ENCODE peak calls at places on chromosomes 3 and 15, in nine cellular contexts. One of them, this sample, is unnamed.

GRCh38 chr3:127711021-127711420 is 38.3 kb downstream of the ABTB1 start:
- DNase-seq in bronchial epithelial cell: no peak
- DNase-seq in frontal cortex: no peak
- DNase-seq in amniotic stem cell: no peak
- DNase-seq in AG04450: no peak
- DNase-seq in foreskin fibroblast: no peak
- DNase-seq in natural killer cell: no peak
- DNase-seq in stimulated activated CD8-positive, alpha-beta memory T cell treated with anti-CD3 and anti-CD28 coated beads, Interleukin-4, amount 100 ng/mL, for 4 hours: no peak
- DNase-seq in kidney: peak; percentile 15
- DNase-seq in this sample: no peak

GRCh38 chr3:101243285-101244211 is 76.8 kb downstream of the IMPG2 start:
- DNase-seq in bronchial epithelial cell: no peak
- DNase-seq in frontal cortex: no peak
- DNase-seq in amniotic stem cell: no peak
- DNase-seq in AG04450: no peak
- DNase-seq in foreskin fibroblast: peak; percentile 29
- DNase-seq in natural killer cell: no peak
- DNase-seq in stimulated activated CD8-positive, alpha-beta memory T cell treated with anti-CD3 and anti-CD28 coated beads, Interleukin-4, amount 100 ng/mL, for 4 hours: no peak
- DNase-seq in kidney: no peak
- DNase-seq in this sample: no peak

GRCh38 chr15:85892232-85892631 is 97.5 kb upstream of the KLHL25 start:
- DNase-seq in bronchial epithelial cell: no peak
- DNase-seq in frontal cortex: no peak
- DNase-seq in amniotic stem cell: no peak
- DNase-seq in AG04450: no peak
- DNase-seq in foreskin fibroblast: no peak
- DNase-seq in natural killer cell: no peak
- DNase-seq in stimulated activated CD8-positive, alpha-beta memory T cell treated with anti-CD3 and anti-CD28 coated beads, Interleukin-4, amount 100 ng/mL, for 4 hours: no peak
- DNase-seq in kidney: no peak
- DNase-seq in this sample: no peak

GRCh38 chr15:20295238-20295811 is 246.3 kb downstream of the GOLGA6L6 start:
- DNase-seq in bronchial epithelial cell: no peak
- DNase-seq in frontal cortex: no peak
- DNase-seq in amniotic stem cell: no peak
- DNase-seq in AG04450: no peak
- DNase-seq in foreskin fibroblast: no peak
- DNase-seq in natural killer cell: peak; percentile 28
- DNase-seq in stimulated activated CD8-positive, alpha-beta memory T cell treated with anti-CD3 and anti-CD28 coated beads, Interleukin-4, amount 100 ng/mL, for 4 hours: no peak
- DNase-seq in kidney: peak; percentile 82
- DNase-seq in this sample: peak; percentile 11

GRCh38 chr3:124588036-124588435 is 142.2 kb upstream of the UMPS start:
- DNase-seq in bronchial epithelial cell: no peak
- DNase-seq in frontal cortex: no peak
- DNase-seq in amniotic stem cell: no peak
- DNase-seq in AG04450: no peak
- DNase-seq in foreskin fibroblast: no peak
- DNase-seq in natural killer cell: no peak
- DNase-seq in stimulated activated CD8-positive, alpha-beta memory T cell treated with anti-CD3 and anti-CD28 coated beads, Interleukin-4, amount 100 ng/mL, for 4 hours: no peak
- DNase-seq in kidney: no peak
- DNase-seq in this sample: no peak

GRCh38 chr15:25762015-25762662 is 101.0 kb downstream of the ATP10A start:
- DNase-seq in bronchial epithelial cell: no peak
- DNase-seq in frontal cortex: no peak
- DNase-seq in amniotic stem cell: no peak
- DNase-seq in AG04450: no peak
- DNase-seq in foreskin fibroblast: no peak
- DNase-seq in natural killer cell: no peak
- DNase-seq in stimulated activated CD8-positive, alpha-beta memory T cell treated with anti-CD3 and anti-CD28 coated beads, Interleukin-4, amount 100 ng/mL, for 4 hours: no peak
- DNase-seq in kidney: no peak
- DNase-seq in this sample: no peak

GRCh38 chr3:195828762-195829161 is 17.0 kb upstream of the MUC4 start:
- DNase-seq in bronchial epithelial cell: no peak
- DNase-seq in frontal cortex: no peak
- DNase-seq in amniotic stem cell: no peak
- DNase-seq in AG04450: no peak
- DNase-seq in foreskin fibroblast: no peak
- DNase-seq in natural killer cell: no peak
- DNase-seq in stimulated activated CD8-positive, alpha-beta memory T cell treated with anti-CD3 and anti-CD28 coated beads, Interleukin-4, amount 100 ng/mL, for 4 hours: no peak
- DNase-seq in kidney: no peak
- DNase-seq in this sample: no peak

GRCh38 chr3:15601399-15602145 is at the start of the genes BTD and HACL1:
- DNase-seq in bronchial epithelial cell: peak; percentile 98
- DNase-seq in frontal cortex: peak; percentile 84
- DNase-seq in amniotic stem cell: no peak
- DNase-seq in AG04450: peak; percentile 98
- DNase-seq in foreskin fibroblast: peak; percentile 97
- DNase-seq in natural killer cell: peak; percentile 98
- DNase-seq in stimulated activated CD8-positive, alpha-beta memory T cell treated with anti-CD3 and anti-CD28 coated beads, Interleukin-4, amount 100 ng/mL, for 4 hours: peak; percentile 97
- DNase-seq in kidney: peak; percentile 99
- DNase-seq in this sample: peak; percentile 63

GRCh38 chr3:102510663-102511062 is 75.8 kb downstream of the ZPLD1 start:
- DNase-seq in bronchial epithelial cell: peak; percentile 98
- DNase-seq in frontal cortex: no peak
- DNase-seq in amniotic stem cell: no peak
- DNase-seq in AG04450: no peak
- DNase-seq in foreskin fibroblast: no peak
- DNase-seq in natural killer cell: no peak
- DNase-seq in stimulated activated CD8-positive, alpha-beta memory T cell treated with anti-CD3 and anti-CD28 coated beads, Interleukin-4, amount 100 ng/mL, for 4 hours: no peak
- DNase-seq in kidney: no peak
- DNase-seq in this sample: no peak

GRCh38 chr3:8509961-8510360 is 8.3 kb downstream of the LMCD1 start:
- DNase-seq in bronchial epithelial cell: no peak
- DNase-seq in frontal cortex: no peak
- DNase-seq in amniotic stem cell: peak; percentile 70
- DNase-seq in AG04450: peak; percentile 81
- DNase-seq in foreskin fibroblast: peak; percentile 93
- DNase-seq in natural killer cell: no peak
- DNase-seq in stimulated activated CD8-positive, alpha-beta memory T cell treated with anti-CD3 and anti-CD28 coated beads, Interleukin-4, amount 100 ng/mL, for 4 hours: no peak
- DNase-seq in kidney: peak; percentile 73
- DNase-seq in this sample: no peak

GRCh38 chr3:62168356-62168755 is 205.0 kb downstream of the FEZF2 start:
- DNase-seq in bronchial epithelial cell: no peak
- DNase-seq in frontal cortex: no peak
- DNase-seq in amniotic stem cell: no peak
- DNase-seq in AG04450: no peak
- DNase-seq in foreskin fibroblast: no peak
- DNase-seq in natural killer cell: no peak
- DNase-seq in stimulated activated CD8-positive, alpha-beta memory T cell treated with anti-CD3 and anti-CD28 coated beads, Interleukin-4, amount 100 ng/mL, for 4 hours: no peak
- DNase-seq in kidney: no peak
- DNase-seq in this sample: no peak

GRCh38 chr3:34005886-34006285 is 207.5 kb downstream of the PDCD6IP start:
- DNase-seq in bronchial epithelial cell: no peak
- DNase-seq in frontal cortex: no peak
- DNase-seq in amniotic stem cell: peak; percentile 23
- DNase-seq in AG04450: peak; percentile 42
- DNase-seq in foreskin fibroblast: peak; percentile 89
- DNase-seq in natural killer cell: no peak
- DNase-seq in stimulated activated CD8-positive, alpha-beta memory T cell treated with anti-CD3 and anti-CD28 coated beads, Interleukin-4, amount 100 ng/mL, for 4 hours: no peak
- DNase-seq in kidney: no peak
- DNase-seq in this sample: no peak

GRCh38 chr15:53074221-53074620 is 284.1 kb upstream of the ONECUT1 start:
- DNase-seq in bronchial epithelial cell: no peak
- DNase-seq in frontal cortex: no peak
- DNase-seq in amniotic stem cell: no peak
- DNase-seq in AG04450: no peak
- DNase-seq in foreskin fibroblast: no peak
- DNase-seq in natural killer cell: no peak
- DNase-seq in stimulated activated CD8-positive, alpha-beta memory T cell treated with anti-CD3 and anti-CD28 coated beads, Interleukin-4, amount 100 ng/mL, for 4 hours: no peak
- DNase-seq in kidney: no peak
- DNase-seq in this sample: no peak

GRCh38 chr3:4533489-4534443 is 40.6 kb downstream of the ITPR1 start:
- DNase-seq in bronchial epithelial cell: no peak
- DNase-seq in frontal cortex: no peak
- DNase-seq in amniotic stem cell: no peak
- DNase-seq in AG04450: no peak
- DNase-seq in foreskin fibroblast: no peak
- DNase-seq in natural killer cell: no peak
- DNase-seq in stimulated activated CD8-positive, alpha-beta memory T cell treated with anti-CD3 and anti-CD28 coated beads, Interleukin-4, amount 100 ng/mL, for 4 hours: no peak
- DNase-seq in kidney: no peak
- DNase-seq in this sample: no peak

GRCh38 chr3:61422945-61423740 is 138.2 kb upstream of the PTPRG start:
- DNase-seq in bronchial epithelial cell: no peak
- DNase-seq in frontal cortex: no peak
- DNase-seq in amniotic stem cell: no peak
- DNase-seq in AG04450: no peak
- DNase-seq in foreskin fibroblast: no peak
- DNase-seq in natural killer cell: no peak
- DNase-seq in stimulated activated CD8-positive, alpha-beta memory T cell treated with anti-CD3 and anti-CD28 coated beads, Interleukin-4, amount 100 ng/mL, for 4 hours: no peak
- DNase-seq in kidney: no peak
- DNase-seq in this sample: no peak